ENCODE peak calls at places on chromosomes 13 and 19, in eight cellular contexts. U is RWPE1; F is cardiac fibroblast; Z is stimulated activated CD4-positive, alpha-beta T cell treated with anti-CD3 and anti-CD28 coated beads, Interleukin-2, amount 100 ng/mL, for 48 hours; I is caudate nucleus; Y is NCI-H1436; K is AG09309; B is GM18507. X is an unnamed sample.

GRCh38 chr19:56507446-56508281 is at the start of gene ZNF471:
- DNase-seq in Y (no peak), Z (peak), K (peak), I (peak), F (peak), B (no peak), U (peak), X (peak)

GRCh38 chr19:49469828-49470614 is 4.0 kb upstream of the FLT3LG start:
- DNase-seq in K (no peak), U (no peak), F (no peak), B (peak), I (no peak), Z (peak), Y (no peak), X (peak)

GRCh38 chr13:112968380-112968909 is 569 bp upstream of the MCF2L start:
- DNase-seq in I (no peak), Z (peak), F (no peak), K (no peak), B (no peak), U (no peak), Y (peak), X (no peak)

GRCh38 chr19:5893296-5893903 is 10.2 kb downstream of the NDUFA11 start:
- DNase-seq in I (no peak), F (no peak), B (no peak), U (no peak), Y (no peak), K (no peak), Z (no peak), X (no peak)

GRCh38 chr19:49637865-49638350 is 2.0 kb downstream of the RRAS start:
- DNase-seq in K (peak), I (no peak), F (peak), Y (peak), B (no peak), Z (no peak), U (peak), X (peak)

GRCh38 chr19:46718934-46719551 is 2.1 kb upstream of the PRKD2 start:
- DNase-seq in K (no peak), B (peak), U (no peak), Z (no peak), F (no peak), Y (no peak), I (no peak), X (no peak)

GRCh38 chr19:45368737-45369340 is 1.5 kb downstream of the ERCC2 start:
- DNase-seq in B (no peak), Y (no peak), F (no peak), I (no peak), U (no peak), K (no peak), Z (no peak), X (no peak)

GRCh38 chr13:24709186-24709913 is 29.1 kb downstream of the ATP12A start:
- DNase-seq in B (peak), Y (no peak), Z (peak), F (no peak), K (no peak), I (no peak), U (no peak), X (no peak)

GRCh38 chr19:3725121-3725520 is 16.9 kb downstream of the TJP3 start:
- DNase-seq in B (no peak), I (no peak), K (no peak), Z (no peak), U (no peak), Y (no peak), F (no peak), X (no peak)

GRCh38 chr19:21440321-21440720 is 43.4 kb downstream of the ZNF493 start:
- DNase-seq in U (no peak), K (no peak), I (no peak), Y (no peak), F (no peak), B (no peak), Z (no peak), X (no peak)

GRCh38 chr19:10544242-10544752 is 593 bp downstream of the ATG4D start:
- DNase-seq in I (no peak), U (no peak), Z (no peak), K (no peak), Y (no peak), F (no peak), B (no peak), X (no peak)

GRCh38 chr13:28819748-28820098 is 416 bp upstream of the MTUS2 start:
- DNase-seq in F (peak), B (peak), I (no peak), Z (peak), Y (no peak), K (no peak), U (no peak), X (peak)

GRCh38 chr13:43986395-43986794 is 106.7 kb downstream of the LACC1 start:
- DNase-seq in Z (no peak), K (no peak), B (no peak), Y (peak), U (no peak), F (no peak), I (no peak), X (no peak)

X was measured in IMR-90.